ENCODE peak calls at places on chromosomes 1 and 21, in four cellular contexts. Y is GM23338, D is Panc1, M is GM12878. X is an unnamed sample.

GRCh38 chr21:24223625-24224024 is 1383.7 kb downstream of the MRPL39 start:
- DNase-seq in D (no peak), Y (no peak), M (no peak), X (no peak)

GRCh38 chr1:216183427-216183826 is 239.8 kb downstream of the USH2A start:
- DNase-seq in D (no peak), Y (no peak), M (no peak), X (no peak)

GRCh38 chr1:182447660-182448059 is 2.3 kb upstream of the RGSL1 start:
- DNase-seq in Y (no peak), D (no peak), M (no peak), X (no peak)

GRCh38 chr1:29695809-29696208 is 459.5 kb downstream of the PTPRU start:
- DNase-seq in Y (no peak), D (no peak), M (no peak), X (no peak)

GRCh38 chr1:22296701-22297591 is 154.0 kb upstream of the WNT4 start:
- DNase-seq in M (no peak), Y (no peak), D (no peak), X (no peak)

GRCh38 chr1:235011599-235012435 is 116.8 kb downstream of the TOMM20 start:
- DNase-seq in D (no peak), M (peak; percentile 100), Y (no peak), X (peak; percentile 99)

GRCh38 chr21:38770660-38771059 is 35.1 kb upstream of the ETS2 start:
- DNase-seq in M (no peak), Y (no peak), D (no peak), X (no peak)

GRCh38 chr1:152479792-152480595 is 30.6 kb upstream of the LCE5A start:
- DNase-seq in Y (peak; percentile 83), D (no peak), M (no peak), X (no peak)

GRCh38 chr1:18646776-18647410 is 16.2 kb downstream of the PAX7 start:
- DNase-seq in M (no peak), Y (peak; percentile 68), D (no peak), X (no peak)

GRCh38 chr1:146021622-146022402 is at the start of gene HJV:
- DNase-seq in Y (no peak), M (no peak), D (no peak), X (no peak)

GRCh38 chr1:146021046-146021445 is 489 bp downstream of the HJV start:
- DNase-seq in D (no peak), Y (no peak), M (no peak), X (no peak)

GRCh38 chr1:146019225-146020057 is 2.1 kb downstream of the HJV start:
- DNase-seq in Y (peak; percentile 82), D (no peak), M (no peak), X (no peak)

GRCh38 chr1:146022403-146023127 is 1.0 kb upstream of the HJV start:
- DNase-seq in Y (no peak), M (no peak), D (no peak), X (no peak)

DNA sequence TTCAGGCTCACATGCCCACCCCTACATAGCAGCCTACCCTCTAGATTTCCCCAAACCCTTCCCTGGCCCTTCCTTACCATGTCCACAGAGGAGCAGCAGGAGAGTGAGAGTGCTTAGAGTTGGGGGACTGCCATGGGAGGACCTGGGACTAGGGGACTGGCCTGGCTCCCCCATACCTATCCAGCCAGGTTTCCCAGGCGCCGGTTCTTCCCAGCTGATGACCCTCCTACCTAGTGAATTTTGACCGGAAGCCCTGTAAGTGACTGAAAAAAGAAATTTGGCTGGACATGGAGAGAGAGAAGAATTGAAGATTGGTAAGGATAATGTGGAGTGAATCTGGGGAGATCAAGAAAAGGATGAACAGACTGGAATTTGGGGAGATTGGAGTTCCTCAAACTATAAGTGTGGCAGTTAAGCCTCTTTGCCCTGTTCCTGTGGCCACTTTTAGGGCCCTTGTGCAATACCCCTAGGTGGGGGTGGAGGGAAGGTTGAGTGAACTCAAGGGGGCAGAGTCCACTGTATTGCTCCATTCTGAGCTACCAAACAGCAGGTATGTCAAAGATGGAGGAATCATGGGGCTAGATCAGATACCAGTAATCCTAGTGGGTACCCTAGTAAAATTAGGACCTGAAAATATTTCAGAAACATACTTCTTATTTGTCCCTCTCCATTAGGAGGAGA is 1.3 kb downstream of the HJV start:
- DNase-seq in Y (peak; percentile 27), D (no peak), M (no peak), X (peak; percentile 61)
- TF ChIP-seq CTCF in Y (peak; percentile 17), D (no peak), M (no peak), X (no peak)

DNA sequence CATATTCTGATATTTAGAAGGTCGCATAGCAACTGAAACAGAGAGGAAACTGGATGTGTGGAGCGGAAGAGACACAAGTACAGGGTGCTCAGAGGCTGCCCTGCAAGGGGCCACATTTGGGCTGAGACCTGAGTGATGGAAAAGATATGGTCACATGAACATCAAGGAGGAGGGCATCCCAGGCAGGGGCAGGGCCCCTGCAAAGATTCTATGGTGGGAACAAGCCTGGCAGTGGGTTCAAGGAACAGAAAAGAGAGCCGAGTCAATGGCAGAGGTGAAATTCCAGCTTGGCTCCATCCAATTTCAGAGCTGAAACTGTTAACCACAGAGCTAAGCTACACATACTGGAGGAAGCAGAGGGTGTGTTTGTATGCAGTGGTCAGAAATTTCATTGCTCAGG is 227.7 kb downstream of the PRDM2 start:
- DNase-seq in M (no peak), Y (no peak), D (no peak), X (no peak)
- TF ChIP-seq REST in M (no peak), Y (no peak), D (no peak), X (no peak)

DNA sequence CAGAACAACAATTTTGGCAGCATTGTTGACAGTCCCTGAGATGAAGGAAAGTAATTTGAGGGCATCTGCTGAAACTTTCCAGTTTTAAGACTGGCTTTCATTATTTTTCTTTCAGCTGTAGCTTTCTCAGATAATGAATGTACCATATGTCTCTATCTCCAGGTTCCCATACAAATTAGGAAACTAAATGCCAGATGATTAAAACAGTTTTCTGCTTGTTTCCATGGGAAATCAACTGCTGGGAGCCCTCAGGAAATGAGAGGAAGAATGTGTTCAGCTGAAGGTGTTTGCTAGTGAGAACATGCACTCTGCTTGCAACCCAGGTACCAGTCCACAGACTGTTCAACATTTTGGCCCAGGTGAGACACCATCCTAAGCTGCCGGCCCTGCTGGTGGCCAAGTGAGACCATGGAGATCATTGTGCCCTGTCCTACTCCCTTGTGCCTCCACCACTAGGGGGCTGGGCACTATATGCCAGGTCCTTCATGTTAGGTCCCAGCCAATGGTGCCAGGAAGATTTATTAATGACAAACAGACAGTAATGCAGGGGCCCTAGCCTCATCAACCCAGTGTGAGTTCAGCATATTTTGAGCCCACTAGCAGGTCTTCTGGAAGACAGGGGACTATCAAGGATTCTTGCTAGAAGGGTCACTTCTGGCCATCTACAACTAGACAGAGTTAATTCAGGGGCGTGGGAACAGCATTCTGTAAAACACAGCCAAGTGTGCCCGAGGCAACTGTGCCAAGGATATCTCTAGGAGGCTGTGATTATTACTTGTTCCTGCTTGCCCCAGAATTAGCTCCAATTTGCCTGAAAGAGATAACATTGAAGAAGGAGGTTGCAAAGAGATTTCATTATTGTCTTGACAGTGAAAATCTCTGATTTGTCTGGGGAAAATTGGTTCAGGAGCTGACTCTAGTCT is 17.0 kb upstream of the LRRC8C start:
- DNase-seq in Y (peak; percentile 58), D (no peak), M (no peak), X (peak; percentile 46)
- TF ChIP-seq CTCF in Y (peak; percentile 60), D (peak; percentile 70), M (peak; percentile 15), X (peak; percentile 68)

DNA sequence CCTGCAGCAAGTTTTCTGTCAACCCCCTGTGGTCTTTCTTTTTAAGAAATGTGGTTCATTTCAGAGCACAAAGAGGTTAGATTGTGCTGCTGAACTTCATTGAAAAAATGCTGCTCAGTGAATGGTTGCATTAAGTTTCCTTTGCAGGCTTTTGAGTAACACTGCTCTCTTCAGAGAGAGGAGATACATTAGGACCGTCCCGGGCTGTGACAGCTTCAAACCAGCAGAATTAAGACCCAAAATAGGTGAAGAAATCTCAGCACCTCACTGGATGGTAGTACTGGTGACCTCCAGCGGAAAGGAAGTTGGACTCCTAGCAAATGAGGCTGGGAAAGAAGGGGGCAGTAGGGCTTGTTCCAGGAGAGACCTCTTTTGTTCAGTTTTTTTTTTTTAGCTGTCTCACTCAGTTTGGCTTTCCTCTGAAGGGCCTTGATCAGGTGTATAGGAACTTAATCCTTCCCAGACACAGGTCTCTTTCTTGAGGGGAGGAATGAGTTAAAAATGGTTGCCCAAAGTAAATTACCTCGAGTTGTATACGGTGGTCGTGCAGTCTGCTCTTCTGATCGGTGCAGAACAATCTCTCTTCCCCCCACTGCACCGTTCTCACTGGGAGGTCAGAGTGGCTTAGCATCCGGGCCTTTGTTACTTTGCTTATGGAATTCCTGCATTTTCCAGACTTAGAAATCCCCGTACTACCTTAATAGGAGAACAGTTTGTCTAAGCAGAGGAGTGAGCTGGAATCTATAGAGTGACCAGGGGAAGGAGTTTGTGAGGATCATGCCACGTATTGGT is 81.0 kb downstream of the NDUFS5 start:
- DNase-seq in D (no peak), Y (peak; percentile 64), M (no peak), X (no peak)
- TF ChIP-seq REST in D (no peak), Y (no peak), M (no peak), X (no peak)

GRCh38 chr1:40161888-40162397 is 756 bp downstream of the RLF start:
- DNase-seq in D (no peak), Y (no peak), M (no peak), X (no peak)
- TF ChIP-seq CTCF in D (no peak), Y (no peak), M (peak; percentile 7), X (no peak)

GRCh38 chr1:244971524-244972216 is 107.3 kb upstream of the HNRNPU start:
- DNase-seq in M (no peak), D (peak; percentile 66), Y (peak; percentile 30), X (no peak)

GRCh38 chr1:244968431-244968830 is 104.1 kb upstream of the HNRNPU start:
- DNase-seq in Y (peak; percentile 35), D (no peak), M (no peak), X (no peak)

GRCh38 chr1:244970236-244970652 is 105.9 kb upstream of the HNRNPU start:
- DNase-seq in D (no peak), Y (peak; percentile 86), M (no peak), X (peak; percentile 72)

GRCh38 chr1:244970661-244971523 is 106.5 kb upstream of the HNRNPU start:
- DNase-seq in M (peak; percentile 74), D (peak; percentile 84), Y (peak; percentile 94), X (peak; percentile 93)

GRCh38 chr1:244969355-244970235 is 105.3 kb upstream of the HNRNPU start:
- DNase-seq in D (no peak), M (no peak), Y (peak; percentile 75), X (peak; percentile 67)
- TF ChIP-seq REST in D (no peak), M (no peak), Y (no peak), X (no peak)

GRCh38 chr1:207810606-207811295 is 58.9 kb downstream of the CD46 start:
- DNase-seq in M (no peak), D (no peak), Y (no peak), X (no peak)

GRCh38 chr1:207813513-207813881 is 61.6 kb downstream of the CD46 start:
- DNase-seq in Y (no peak), M (no peak), D (no peak), X (no peak)

GRCh38 chr1:207812778-207813512 is 61.1 kb downstream of the CD46 start:
- DNase-seq in Y (no peak), M (no peak), D (no peak), X (no peak)

GRCh38 chr1:207811319-207811718 is 59.5 kb downstream of the CD46 start:
- DNase-seq in D (no peak), M (no peak), Y (no peak), X (no peak)

GRCh38 chr1:207811920-207812720 is 60.3 kb downstream of the CD46 start:
- DNase-seq in D (no peak), M (no peak), Y (peak; percentile 61), X (no peak)
- TF ChIP-seq CTCF in D (no peak), M (peak; percentile 50), Y (peak; percentile 87), X (no peak)

GRCh38 chr1:202214089-202214843 is 20.7 kb downstream of the LGR6 start:
- DNase-seq in M (no peak), Y (peak; percentile 72), D (no peak), X (no peak)
- TF ChIP-seq REST in M (no peak), Y (no peak), D (no peak), X (no peak)